ENCODE peak calls at places on chromosomes 3 and 15, in seven cellular contexts. One of them, this sample, is unnamed.

GRCh38 chr3:46334911-46335478 is 18.9 kb upstream of the CCR2 start:
- DNase-seq in mesendoderm: no peak
- DNase-seq in neuronal stem cell: no peak
- DNase-seq in IMR-90: peak
- DNase-seq in H1: no peak
- DNase-seq in mesenchymal stem cell: peak
- DNase-seq in trophoblast cell: no peak
- DNase-seq in this sample: no peak

GRCh38 chr15:37108725-37109124 is 8.4 kb upstream of the MEIS2 start:
- DNase-seq in mesendoderm: no peak
- DNase-seq in neuronal stem cell: no peak
- DNase-seq in IMR-90: no peak
- DNase-seq in H1: no peak
- DNase-seq in mesenchymal stem cell: no peak
- DNase-seq in trophoblast cell: no peak
- DNase-seq in this sample: no peak

GRCh38 chr3:1587426-1587825 is 494.6 kb downstream of the CNTN6 start:
- DNase-seq in mesendoderm: no peak
- DNase-seq in neuronal stem cell: no peak
- DNase-seq in IMR-90: no peak
- DNase-seq in H1: no peak
- DNase-seq in mesenchymal stem cell: no peak
- DNase-seq in trophoblast cell: no peak
- DNase-seq in this sample: no peak

GRCh38 chr3:193464889-193465288 is 86.3 kb upstream of the ATP13A5 start:
- DNase-seq in mesendoderm: no peak
- DNase-seq in neuronal stem cell: no peak
- DNase-seq in IMR-90: no peak
- DNase-seq in H1: no peak
- DNase-seq in mesenchymal stem cell: no peak
- DNase-seq in trophoblast cell: peak
- DNase-seq in this sample: no peak

GRCh38 chr3:88957751-88958452 is 149.5 kb upstream of the EPHA3 start:
- DNase-seq in mesendoderm: peak
- DNase-seq in neuronal stem cell: no peak
- DNase-seq in IMR-90: peak
- DNase-seq in H1: no peak
- DNase-seq in mesenchymal stem cell: peak
- DNase-seq in trophoblast cell: no peak
- DNase-seq in this sample: no peak

GRCh38 chr3:160163259-160163878 is 61.9 kb upstream of the C3orf80 start:
- DNase-seq in mesendoderm: no peak
- DNase-seq in neuronal stem cell: no peak
- DNase-seq in IMR-90: peak
- DNase-seq in H1: no peak
- DNase-seq in mesenchymal stem cell: peak
- DNase-seq in trophoblast cell: no peak
- DNase-seq in this sample: no peak

GRCh38 chr3:197344582-197345318 is 46.3 kb upstream of the DLG1 start:
- DNase-seq in mesendoderm: no peak
- DNase-seq in neuronal stem cell: no peak
- DNase-seq in IMR-90: no peak
- DNase-seq in H1: no peak
- DNase-seq in mesenchymal stem cell: no peak
- DNase-seq in trophoblast cell: no peak
- DNase-seq in this sample: no peak

GRCh38 chr15:63038926-63039673 is 3.4 kb upstream of the TPM1 start:
- DNase-seq in mesendoderm: no peak
- DNase-seq in neuronal stem cell: no peak
- DNase-seq in IMR-90: peak
- DNase-seq in H1: no peak
- DNase-seq in mesenchymal stem cell: peak
- DNase-seq in trophoblast cell: peak
- DNase-seq in this sample: no peak

GRCh38 chr3:194540268-194540937 is 53.6 kb upstream of the ATP13A3 start:
- DNase-seq in mesendoderm: no peak
- DNase-seq in neuronal stem cell: no peak
- DNase-seq in IMR-90: peak
- DNase-seq in H1: no peak
- DNase-seq in mesenchymal stem cell: no peak
- DNase-seq in trophoblast cell: no peak
- DNase-seq in this sample: no peak

GRCh38 chr3:99627062-99627826 is 11.2 kb upstream of the COL8A1 start:
- DNase-seq in mesendoderm: no peak
- DNase-seq in neuronal stem cell: no peak
- DNase-seq in IMR-90: peak
- DNase-seq in H1: no peak
- DNase-seq in mesenchymal stem cell: no peak
- DNase-seq in trophoblast cell: no peak
- DNase-seq in this sample: no peak

GRCh38 chr3:24145481-24145880 is 200.4 kb downstream of the NR1D2 start:
- DNase-seq in mesendoderm: peak
- DNase-seq in neuronal stem cell: no peak
- DNase-seq in IMR-90: peak
- DNase-seq in H1: no peak
- DNase-seq in mesenchymal stem cell: peak
- DNase-seq in trophoblast cell: no peak
- DNase-seq in this sample: no peak

GRCh38 chr3:132180337-132180791 is 136.8 kb upstream of the ACP3 start:
- DNase-seq in mesendoderm: peak
- DNase-seq in neuronal stem cell: peak
- DNase-seq in IMR-90: peak
- DNase-seq in H1: peak
- DNase-seq in mesenchymal stem cell: peak
- DNase-seq in trophoblast cell: no peak
- DNase-seq in this sample: peak

DNA sequence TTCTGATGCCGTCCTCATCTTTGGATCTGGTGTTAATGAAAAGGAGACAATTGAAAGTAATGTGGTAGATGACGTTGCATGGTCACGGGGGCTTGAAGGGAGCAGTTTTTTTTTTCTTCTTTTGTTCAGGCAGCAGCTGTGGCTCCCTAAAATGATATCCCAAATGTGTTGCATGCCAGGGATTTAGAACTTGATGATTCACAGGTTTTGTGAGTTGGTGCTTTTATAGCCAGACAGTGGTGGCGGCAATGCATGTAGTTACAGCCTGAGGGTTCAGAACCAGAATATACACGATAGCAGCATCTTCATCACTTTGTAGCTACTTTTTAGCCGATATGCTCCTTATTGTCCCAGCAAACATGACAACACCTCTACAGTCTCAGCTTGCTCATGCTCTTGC is 133.4 kb downstream of the CHST2 start:
- DNase-seq in mesendoderm: no peak
- DNase-seq in neuronal stem cell: no peak
- DNase-seq in IMR-90: no peak
- DNase-seq in H1: no peak
- DNase-seq in mesenchymal stem cell: no peak
- DNase-seq in trophoblast cell: no peak
- DNase-seq in this sample: no peak
- H2BK5ac ChIP-seq in mesendoderm: no peak
- H2BK5ac ChIP-seq in neuronal stem cell: no peak
- H2BK5ac ChIP-seq in IMR-90: no peak
- H2BK5ac ChIP-seq in H1: no peak
- H2BK5ac ChIP-seq in mesenchymal stem cell: no peak
- H2BK5ac ChIP-seq in trophoblast cell: no peak
- H2BK5ac ChIP-seq in this sample: no peak

DNA sequence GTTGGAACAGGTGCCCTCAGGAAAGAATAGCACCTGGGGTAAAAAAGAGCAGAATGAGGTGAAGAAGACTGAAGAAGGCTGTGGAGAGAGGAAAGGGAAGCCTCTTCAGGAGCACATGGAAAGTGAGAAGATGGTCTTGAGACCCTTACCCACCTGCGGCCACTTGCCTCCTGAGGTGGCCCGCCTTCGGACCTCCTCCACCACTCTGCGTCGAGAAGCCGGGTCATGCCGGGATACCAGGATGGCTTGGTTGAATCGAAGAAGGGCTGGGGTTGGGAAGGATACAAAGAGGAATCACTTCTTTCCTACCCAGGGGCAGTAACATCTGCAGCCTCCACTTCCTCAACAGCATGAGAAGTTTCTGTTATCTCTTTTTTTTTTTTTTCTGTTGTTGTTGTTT is 3.0 kb downstream of the LPCAT4 start:
- DNase-seq in mesendoderm: no peak
- DNase-seq in neuronal stem cell: no peak
- DNase-seq in IMR-90: no peak
- DNase-seq in H1: no peak
- DNase-seq in mesenchymal stem cell: no peak
- DNase-seq in trophoblast cell: no peak
- DNase-seq in this sample: no peak
- H2BK5ac ChIP-seq in mesendoderm: no peak
- H2BK5ac ChIP-seq in neuronal stem cell: no peak
- H2BK5ac ChIP-seq in IMR-90: no peak
- H2BK5ac ChIP-seq in H1: no peak
- H2BK5ac ChIP-seq in mesenchymal stem cell: no peak
- H2BK5ac ChIP-seq in trophoblast cell: no peak
- H2BK5ac ChIP-seq in this sample: no peak

GRCh38 chr3:9030034-9030433 is 66.8 kb upstream of the RAD18 start:
- DNase-seq in mesendoderm: no peak
- DNase-seq in neuronal stem cell: no peak
- DNase-seq in IMR-90: no peak
- DNase-seq in H1: no peak
- DNase-seq in mesenchymal stem cell: no peak
- DNase-seq in trophoblast cell: no peak
- DNase-seq in this sample: no peak

GRCh38 chr3:9024341-9024740 is 61.1 kb upstream of the RAD18 start:
- DNase-seq in mesendoderm: no peak
- DNase-seq in neuronal stem cell: no peak
- DNase-seq in IMR-90: no peak
- DNase-seq in H1: no peak
- DNase-seq in mesenchymal stem cell: no peak
- DNase-seq in trophoblast cell: no peak
- DNase-seq in this sample: no peak

GRCh38 chr3:9028134-9028533 is 64.9 kb upstream of the RAD18 start:
- DNase-seq in mesendoderm: no peak
- DNase-seq in neuronal stem cell: no peak
- DNase-seq in IMR-90: peak
- DNase-seq in H1: no peak
- DNase-seq in mesenchymal stem cell: no peak
- DNase-seq in trophoblast cell: no peak
- DNase-seq in this sample: no peak

GRCh38 chr3:9023191-9023590 is 59.9 kb upstream of the RAD18 start:
- DNase-seq in mesendoderm: no peak
- DNase-seq in neuronal stem cell: no peak
- DNase-seq in IMR-90: no peak
- DNase-seq in H1: peak
- DNase-seq in mesenchymal stem cell: no peak
- DNase-seq in trophoblast cell: no peak
- DNase-seq in this sample: no peak

DNA sequence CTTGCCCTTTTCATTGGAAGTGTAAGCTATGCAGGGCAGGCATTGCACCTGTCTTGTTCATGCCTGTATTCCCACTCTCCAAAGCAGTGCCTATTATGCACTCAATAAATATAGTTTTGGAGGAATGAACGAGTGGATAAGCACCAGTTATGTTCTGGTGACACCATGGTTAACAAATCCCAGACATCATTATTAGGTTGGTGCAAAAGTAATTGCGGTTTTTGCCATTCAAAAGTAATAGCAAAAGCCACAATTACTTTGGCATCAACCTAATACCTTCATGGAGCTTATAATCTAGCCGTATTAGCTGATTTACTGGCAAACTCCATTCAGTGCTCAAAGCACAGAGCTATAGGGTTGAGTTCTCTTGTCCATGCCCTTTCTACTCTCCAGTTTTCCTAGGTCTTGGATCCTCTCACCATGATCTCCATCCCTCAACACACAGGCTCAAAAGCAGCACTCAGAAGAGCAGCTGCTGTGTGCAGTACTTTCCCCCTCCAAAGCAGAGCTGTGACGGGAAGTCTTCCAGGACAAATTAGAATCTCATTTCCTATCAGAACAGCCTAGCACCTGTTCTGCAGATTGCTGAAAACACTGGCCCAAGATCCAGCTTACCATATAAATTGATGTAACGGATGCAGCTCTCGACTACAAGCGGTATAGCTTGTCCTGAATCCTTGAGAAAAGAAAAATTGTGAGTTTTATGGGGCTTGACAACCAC is 63.2 kb upstream of the RAD18 start:
- DNase-seq in mesendoderm: no peak
- DNase-seq in neuronal stem cell: no peak
- DNase-seq in IMR-90: no peak
- DNase-seq in H1: peak
- DNase-seq in mesenchymal stem cell: no peak
- DNase-seq in trophoblast cell: no peak
- DNase-seq in this sample: no peak
- H2BK5ac ChIP-seq in mesendoderm: no peak
- H2BK5ac ChIP-seq in neuronal stem cell: no peak
- H2BK5ac ChIP-seq in IMR-90: no peak
- H2BK5ac ChIP-seq in H1: no peak
- H2BK5ac ChIP-seq in mesenchymal stem cell: no peak
- H2BK5ac ChIP-seq in trophoblast cell: no peak
- H2BK5ac ChIP-seq in this sample: no peak

GRCh38 chr3:150309557-150309956 is 98.5 kb upstream of the TSC22D2 start:
- DNase-seq in mesendoderm: no peak
- DNase-seq in neuronal stem cell: no peak
- DNase-seq in IMR-90: peak
- DNase-seq in H1: no peak
- DNase-seq in mesenchymal stem cell: peak
- DNase-seq in trophoblast cell: peak
- DNase-seq in this sample: no peak

GRCh38 chr3:150311156-150311555 is 96.9 kb upstream of the TSC22D2 start:
- DNase-seq in mesendoderm: no peak
- DNase-seq in neuronal stem cell: no peak
- DNase-seq in IMR-90: no peak
- DNase-seq in H1: no peak
- DNase-seq in mesenchymal stem cell: no peak
- DNase-seq in trophoblast cell: peak
- DNase-seq in this sample: no peak

GRCh38 chr3:150315711-150316110 is 92.4 kb upstream of the TSC22D2 start:
- DNase-seq in mesendoderm: no peak
- DNase-seq in neuronal stem cell: no peak
- DNase-seq in IMR-90: no peak
- DNase-seq in H1: no peak
- DNase-seq in mesenchymal stem cell: no peak
- DNase-seq in trophoblast cell: no peak
- DNase-seq in this sample: no peak

GRCh38 chr3:150314248-150315027 is 93.7 kb upstream of the TSC22D2 start:
- DNase-seq in mesendoderm: no peak
- DNase-seq in neuronal stem cell: no peak
- DNase-seq in IMR-90: no peak
- DNase-seq in H1: no peak
- DNase-seq in mesenchymal stem cell: no peak
- DNase-seq in trophoblast cell: peak
- DNase-seq in this sample: no peak

DNA sequence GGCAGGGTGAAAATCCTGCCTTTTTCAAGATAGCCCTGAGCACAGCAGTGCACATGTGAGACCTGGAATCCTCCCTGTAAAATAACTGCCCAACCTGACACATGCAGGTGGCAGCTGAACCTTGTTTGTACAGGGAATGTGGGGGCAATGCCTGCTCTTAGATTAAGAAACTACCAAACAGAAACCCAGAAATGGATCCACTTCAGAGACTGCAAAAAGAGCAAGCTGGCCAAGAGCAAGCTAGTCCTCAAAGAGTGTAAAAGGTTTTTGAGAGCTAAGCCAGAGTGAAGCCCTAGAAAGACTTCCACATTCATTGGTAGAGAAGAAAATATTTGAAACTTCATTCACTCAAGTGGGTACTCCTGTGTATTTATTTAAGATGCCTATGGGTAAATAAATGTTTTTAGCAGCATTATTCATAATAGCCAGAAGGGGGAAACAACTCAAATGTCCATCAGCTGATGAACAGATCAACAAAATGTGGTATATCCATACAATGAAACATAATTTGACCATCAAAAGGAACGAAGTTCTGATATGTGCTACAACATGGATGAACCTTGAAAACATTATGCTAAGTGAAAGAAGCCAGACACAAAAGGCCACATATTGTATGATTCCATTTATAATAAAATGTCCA is 96.0 kb upstream of the TSC22D2 start:
- DNase-seq in mesendoderm: no peak
- DNase-seq in neuronal stem cell: no peak
- DNase-seq in IMR-90: no peak
- DNase-seq in H1: no peak
- DNase-seq in mesenchymal stem cell: no peak
- DNase-seq in trophoblast cell: no peak
- DNase-seq in this sample: no peak
- H2BK5ac ChIP-seq in mesendoderm: no peak
- H2BK5ac ChIP-seq in neuronal stem cell: no peak
- H2BK5ac ChIP-seq in IMR-90: peak
- H2BK5ac ChIP-seq in H1: no peak
- H2BK5ac ChIP-seq in mesenchymal stem cell: no peak
- H2BK5ac ChIP-seq in trophoblast cell: no peak
- H2BK5ac ChIP-seq in this sample: no peak

This sample was measured in H9.